ENCODE peak calls at places on chromosome 6, in six cellular contexts. K is transverse colon, H is upper lobe of left lung, P is stomach, C is tibial nerve, N is sigmoid colon. D is an unnamed sample.
A peak's percentile ranks its signal among the peaks of the same experiment; 100 is the strongest.

GRCh38 chr6:641225-641985 is 15.5 kb downstream of the HUS1B start:
- DNase-seq in K (no peak), H (no peak), P (no peak), C (no peak), N (no peak), D (no peak)

GRCh38 chr6:125190667-125191066 is 37.1 kb downstream of the TPD52L1 start:
- DNase-seq in K (no peak), H (no peak), P (no peak), C (no peak), N (no peak), D (no peak)

GRCh38 chr6:111173341-111173740 is 86.0 kb downstream of the SLC16A10 start:
- DNase-seq in K (no peak), H (no peak), P (no peak), C (no peak), N (no peak), D (no peak)

GRCh38 chr6:9086331-9086730 is 651.0 kb upstream of the SLC35B3 start:
- DNase-seq in K (no peak), H (no peak), P (no peak), C (no peak), N (no peak), D (no peak)

GRCh38 chr6:42120895-42121865 is 21.2 kb downstream of the C6orf132 start:
- DNase-seq in K (peak; percentile 34), H (no peak), P (no peak), C (no peak), N (no peak), D (no peak)

GRCh38 chr6:7267521-7268091 is 45.4 kb downstream of the SSR1 start:
- DNase-seq in K (no peak), H (peak; percentile 48), P (peak; percentile 88), C (peak; percentile 65), N (peak; percentile 73), D (no peak)

GRCh38 chr6:158410784-158411183 is 98.5 kb downstream of the TULP4 start:
- DNase-seq in K (no peak), H (no peak), P (no peak), C (no peak), N (no peak), D (no peak)

GRCh38 chr6:20211941-20212391 is 303 bp downstream of the MBOAT1 start:
- DNase-seq in K (peak; percentile 61), H (peak; percentile 58), P (peak; percentile 60), C (peak; percentile 22), N (no peak), D (no peak)

GRCh38 chr6:30556714-30556963 is 350 bp upstream of the GNL1 start:
- DNase-seq in K (peak; percentile 91), H (peak; percentile 94), P (peak; percentile 89), C (peak; percentile 95), N (peak; percentile 95), D (peak; percentile 87)

GRCh38 chr6:117440558-117441525 is 15.1 kb upstream of the ROS1 start:
- DNase-seq in K (no peak), H (no peak), P (no peak), C (no peak), N (no peak), D (no peak)

GRCh38 chr6:117446851-117447250 is 21.1 kb upstream of the ROS1 start:
- DNase-seq in K (no peak), H (no peak), P (no peak), C (no peak), N (no peak), D (no peak)

GRCh38 chr6:117444600-117444999 is 18.9 kb upstream of the ROS1 start:
- DNase-seq in K (no peak), H (no peak), P (no peak), C (no peak), N (no peak), D (no peak)

GRCh38 chr6:117441824-117442264 is 16.1 kb upstream of the ROS1 start:
- DNase-seq in K (no peak), H (peak; percentile 36), P (no peak), C (no peak), N (no peak), D (no peak)
- TF ChIP-seq EP300 in K (no peak), H (no peak), P (no peak), C (no peak), N (no peak), D (no peak)

GRCh38 chr6:88048556-88048955 is 915 bp downstream of the SPACA1 start:
- DNase-seq in K (peak; percentile 16), H (no peak), P (no peak), C (no peak), N (no peak), D (no peak)
- TF ChIP-seq EP300 in K (no peak), H (no peak), P (no peak), C (no peak), N (no peak), D (no peak)

DNA sequence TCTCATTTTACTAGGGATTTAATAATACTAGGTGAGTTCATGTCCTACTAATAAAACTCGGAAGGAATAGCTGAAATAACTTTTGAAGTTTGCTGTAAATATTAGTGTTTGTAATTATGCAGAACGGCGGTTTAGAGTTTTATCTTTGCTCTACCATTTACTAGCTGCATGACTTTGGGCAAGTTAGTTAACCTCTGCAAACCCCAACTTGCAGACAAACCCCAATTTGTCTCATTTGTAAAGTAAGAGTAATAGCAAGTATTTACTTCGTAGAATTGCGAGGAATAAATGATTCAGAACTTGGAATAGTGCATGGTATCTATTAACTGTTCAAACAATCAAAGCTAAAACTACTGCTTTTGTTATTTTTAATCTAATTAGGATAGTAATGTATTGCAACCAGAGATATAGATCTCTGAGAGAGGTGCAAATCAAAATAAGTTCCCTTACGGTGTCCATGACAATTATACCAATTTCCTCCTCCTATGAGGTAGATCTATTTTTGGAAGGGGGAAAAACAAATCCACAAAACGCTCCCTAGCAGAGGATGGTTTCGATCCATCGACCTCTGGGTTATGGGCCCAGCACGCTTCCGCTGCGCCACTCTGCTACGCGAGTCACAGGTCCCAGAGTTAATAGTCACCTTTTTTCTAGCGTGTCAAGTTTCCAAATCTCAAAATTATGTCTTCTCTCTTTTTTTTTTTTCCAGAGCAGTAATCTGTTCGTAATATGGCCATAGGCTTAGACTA is 35.1 kb upstream of the BTN3A2 start:
- DNase-seq in K (peak; percentile 34), H (no peak), P (no peak), C (no peak), N (no peak), D (no peak)
- TF ChIP-seq EP300 in K (no peak), H (no peak), P (no peak), C (no peak), N (no peak), D (no peak)

DNA sequence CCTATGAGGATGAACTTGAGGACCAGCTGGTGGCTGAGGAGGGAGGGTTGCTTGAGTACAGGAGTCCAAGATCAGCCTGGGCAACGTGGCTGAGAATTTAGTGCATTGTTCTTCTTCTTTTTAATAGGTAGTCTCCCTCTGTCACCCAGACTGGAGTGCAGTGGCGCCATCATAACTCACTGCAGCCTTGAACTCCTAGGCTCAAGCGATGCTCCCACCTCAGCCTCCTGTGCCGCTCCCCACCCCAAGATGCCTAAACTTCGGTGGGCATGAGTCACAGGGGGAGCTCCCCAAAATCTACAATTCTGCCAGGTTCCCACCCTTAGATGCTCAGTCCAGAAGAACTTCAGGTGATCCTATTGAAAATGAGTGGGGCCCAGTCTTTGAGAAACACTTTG is 21.4 kb downstream of the FAM50B start:
- DNase-seq in K (no peak), H (no peak), P (no peak), C (no peak), N (no peak), D (no peak)
- TF ChIP-seq EP300 in K (no peak), H (no peak), P (no peak), C (no peak), N (no peak), D (no peak)

GRCh38 chr6:151313060-151313459 is 73.3 kb downstream of the AKAP12 start:
- DNase-seq in K (no peak), H (no peak), P (no peak), C (no peak), N (no peak), D (no peak)

GRCh38 chr6:151307501-151307900 is 67.7 kb downstream of the AKAP12 start:
- DNase-seq in K (no peak), H (no peak), P (no peak), C (no peak), N (no peak), D (no peak)

GRCh38 chr6:151306269-151306783 is 66.6 kb downstream of the AKAP12 start:
- DNase-seq in K (no peak), H (no peak), P (no peak), C (no peak), N (no peak), D (no peak)

GRCh38 chr6:151310852-151311767 is 71.3 kb downstream of the AKAP12 start:
- DNase-seq in K (no peak), H (no peak), P (no peak), C (no peak), N (no peak), D (no peak)
- TF ChIP-seq EP300 in K (no peak), H (no peak), P (no peak), C (no peak), N (no peak), D (no peak)

GRCh38 chr6:10722820-10723651 is at the start of gene TMEM14C:
- DNase-seq in K (peak; percentile 99), H (peak; percentile 100), P (peak; percentile 99), C (peak; percentile 97), N (peak; percentile 100), D (peak; percentile 98)
- TF ChIP-seq EP300 in K (no peak), H (no peak), P (no peak), C (peak; percentile 93), N (no peak), D (no peak)

DNA sequence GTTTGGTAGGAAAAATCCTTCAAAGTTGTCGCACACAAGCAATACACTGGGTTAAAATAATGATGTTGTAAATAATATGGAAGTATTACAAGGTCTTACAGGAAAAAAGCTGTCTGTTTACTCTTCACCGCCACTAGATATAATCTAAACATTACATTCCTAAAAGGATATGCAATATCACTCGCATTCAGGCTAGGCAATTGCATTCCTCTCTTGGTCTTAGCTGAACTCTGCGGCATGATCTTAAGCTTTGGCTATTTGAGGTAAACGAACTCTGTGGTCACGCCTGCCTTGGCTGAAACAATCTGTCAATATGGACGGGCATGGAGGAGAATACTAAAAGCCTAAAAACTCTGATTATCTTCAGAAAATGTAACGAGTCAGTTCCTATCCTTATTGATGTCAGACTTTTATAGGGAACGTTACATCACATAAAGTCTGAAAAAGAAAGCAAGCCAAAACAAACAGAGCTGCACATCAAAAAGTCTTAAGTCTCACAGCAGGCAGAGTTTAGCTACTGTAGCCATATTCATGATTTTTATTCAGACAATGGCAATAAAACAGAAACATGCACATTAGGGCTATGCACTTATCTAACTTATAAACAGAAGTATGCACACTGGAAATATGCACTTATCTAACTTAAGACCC is 30.8 kb upstream of the FILIP1 start:
- DNase-seq in K (no peak), H (peak; percentile 47), P (no peak), C (no peak), N (no peak), D (no peak)
- TF ChIP-seq EP300 in K (no peak), H (no peak), P (no peak), C (no peak), N (no peak), D (no peak)